ENCODE peak calls at places on chromosomes 7 and 10, in nine cellular contexts. Q, X, D, Z, G, U, N, J and M are unnamed samples.
A peak's percentile ranks its signal among the peaks of the same experiment; 100 is the strongest.

GRCh38 chr7:99232082-99232770 is 24.3 kb upstream of the KPNA7 start:
- DNase-seq in Q (no peak), X (no peak), D (no peak), Z (no peak), G (no peak), U (no peak), N (no peak), J (no peak), M (no peak)

GRCh38 chr7:76060842-76061241 is 12.9 kb downstream of the MDH2 start:
- DNase-seq in Q (no peak), X (no peak), D (no peak), Z (no peak), G (no peak), U (no peak), N (no peak), J (peak; percentile 89), M (no peak)

GRCh38 chr10:3748484-3748883 is 36.5 kb downstream of the KLF6 start:
- DNase-seq in Q (no peak), X (no peak), D (no peak), Z (no peak), G (no peak), U (no peak), N (no peak), J (no peak), M (no peak)

GRCh38 chr10:65231148-65231547 is 1694.7 kb upstream of the LRRTM3 start:
- DNase-seq in Q (no peak), X (no peak), D (no peak), Z (no peak), G (no peak), U (no peak), N (no peak), J (no peak), M (no peak)

GRCh38 chr7:140671966-140672365 is 779 bp upstream of the ADCK2 start:
- DNase-seq in Q (no peak), X (no peak), D (no peak), Z (no peak), G (peak; percentile 53), U (no peak), N (no peak), J (no peak), M (no peak)

GRCh38 chr7:27198871-27199801 is 755 bp downstream of the HOXA13 start:
- DNase-seq in Q (no peak), X (peak; percentile 60), D (peak; percentile 78), Z (no peak), G (peak; percentile 77), U (no peak), N (peak; percentile 67), J (no peak), M (no peak)

GRCh38 chr10:121307411-121307980 is 290.7 kb downstream of the FGFR2 start:
- DNase-seq in Q (no peak), X (no peak), D (no peak), Z (no peak), G (no peak), U (no peak), N (no peak), J (no peak), M (no peak)

GRCh38 chr7:48083114-48083830 is 5.8 kb upstream of the UPP1 start:
- DNase-seq in Q (no peak), X (no peak), D (no peak), Z (no peak), G (no peak), U (no peak), N (peak; percentile 29), J (no peak), M (no peak)

GRCh38 chr7:79452495-79453265 is 787 bp downstream of the MAGI2 start:
- DNase-seq in Q (no peak), X (peak; percentile 46), D (no peak), Z (no peak), G (peak; percentile 79), U (no peak), N (peak; percentile 7), J (peak; percentile 44), M (peak; percentile 19)